ENCODE peak calls at places on chromosomes 5 and 9, in six cellular contexts. One of them, this sample, is unnamed.

GRCh38 chr5:5983261-5983660 is 395.1 kb downstream of the MED10 start:
- DNase-seq in AG09309: no peak
- DNase-seq in vagina: peak
- DNase-seq in A549: no peak
- DNase-seq in activated B cell treated with CpG ODN at 0.5 μM for 24 hours: no peak
- DNase-seq in suprapubic skin: no peak
- DNase-seq in this sample: no peak

GRCh38 chr9:19185191-19185590 is 45.3 kb upstream of the DENND4C start:
- DNase-seq in AG09309: no peak
- DNase-seq in activated B cell treated with CpG ODN at 0.5 μM for 24 hours: no peak
- DNase-seq in A549: no peak
- DNase-seq in vagina: no peak
- DNase-seq in suprapubic skin: no peak
- DNase-seq in this sample: no peak

GRCh38 chr9:107243757-107244156 is 39.3 kb upstream of the RAD23B start:
- DNase-seq in A549: peak
- DNase-seq in suprapubic skin: no peak
- DNase-seq in AG09309: no peak
- DNase-seq in vagina: no peak
- DNase-seq in activated B cell treated with CpG ODN at 0.5 μM for 24 hours: no peak
- DNase-seq in this sample: no peak

GRCh38 chr5:170179626-170180025 is 53.2 kb upstream of the C5orf58 start:
- DNase-seq in activated B cell treated with CpG ODN at 0.5 μM for 24 hours: no peak
- DNase-seq in A549: no peak
- DNase-seq in AG09309: no peak
- DNase-seq in vagina: no peak
- DNase-seq in suprapubic skin: no peak
- DNase-seq in this sample: no peak

GRCh38 chr5:147317978-147318684 is 83.3 kb downstream of the STK32A start:
- DNase-seq in activated B cell treated with CpG ODN at 0.5 μM for 24 hours: no peak
- DNase-seq in A549: no peak
- DNase-seq in AG09309: no peak
- DNase-seq in suprapubic skin: no peak
- DNase-seq in vagina: no peak
- DNase-seq in this sample: no peak

GRCh38 chr5:102815560-102816324 is 60.6 kb downstream of the PAM start:
- DNase-seq in AG09309: no peak
- DNase-seq in A549: no peak
- DNase-seq in activated B cell treated with CpG ODN at 0.5 μM for 24 hours: no peak
- DNase-seq in suprapubic skin: no peak
- DNase-seq in vagina: no peak
- DNase-seq in this sample: no peak

GRCh38 chr5:126234563-126235195 is 188.5 kb upstream of the GRAMD2B start:
- DNase-seq in A549: peak
- DNase-seq in activated B cell treated with CpG ODN at 0.5 μM for 24 hours: no peak
- DNase-seq in vagina: no peak
- DNase-seq in AG09309: no peak
- DNase-seq in suprapubic skin: no peak
- DNase-seq in this sample: no peak

GRCh38 chr9:68852941-68853340 is 147.9 kb downstream of the PIP5K1B start:
- DNase-seq in A549: no peak
- DNase-seq in AG09309: no peak
- DNase-seq in vagina: no peak
- DNase-seq in activated B cell treated with CpG ODN at 0.5 μM for 24 hours: no peak
- DNase-seq in suprapubic skin: no peak
- DNase-seq in this sample: no peak

GRCh38 chr5:134438641-134439621 is 27.2 kb upstream of the CDKN2AIPNL start:
- DNase-seq in AG09309: peak
- DNase-seq in suprapubic skin: peak
- DNase-seq in vagina: no peak
- DNase-seq in A549: peak
- DNase-seq in activated B cell treated with CpG ODN at 0.5 μM for 24 hours: no peak
- DNase-seq in this sample: no peak

GRCh38 chr5:178068293-178068692 is 45.0 kb upstream of the N4BP3 start:
- DNase-seq in vagina: no peak
- DNase-seq in A549: no peak
- DNase-seq in AG09309: no peak
- DNase-seq in suprapubic skin: no peak
- DNase-seq in activated B cell treated with CpG ODN at 0.5 μM for 24 hours: no peak
- DNase-seq in this sample: no peak

GRCh38 chr5:39518516-39518915 is 93.7 kb upstream of the DAB2 start:
- DNase-seq in suprapubic skin: no peak
- DNase-seq in vagina: no peak
- DNase-seq in A549: peak
- DNase-seq in AG09309: peak
- DNase-seq in activated B cell treated with CpG ODN at 0.5 μM for 24 hours: no peak
- DNase-seq in this sample: no peak

GRCh38 chr5:33530183-33530962 is 89.6 kb downstream of the TARS1 start:
- DNase-seq in activated B cell treated with CpG ODN at 0.5 μM for 24 hours: no peak
- DNase-seq in vagina: no peak
- DNase-seq in A549: no peak
- DNase-seq in AG09309: no peak
- DNase-seq in suprapubic skin: no peak
- DNase-seq in this sample: no peak

GRCh38 chr9:94922098-94922607 is 195.7 kb downstream of the AOPEP start:
- DNase-seq in activated B cell treated with CpG ODN at 0.5 μM for 24 hours: no peak
- DNase-seq in suprapubic skin: no peak
- DNase-seq in A549: peak
- DNase-seq in vagina: no peak
- DNase-seq in AG09309: peak
- DNase-seq in this sample: no peak

GRCh38 chr5:25339541-25339940 is 694.8 kb upstream of the CDH10 start:
- DNase-seq in activated B cell treated with CpG ODN at 0.5 μM for 24 hours: no peak
- DNase-seq in suprapubic skin: no peak
- DNase-seq in AG09309: no peak
- DNase-seq in vagina: no peak
- DNase-seq in A549: no peak
- DNase-seq in this sample: no peak

GRCh38 chr9:34759432-34760134 is 49.6 kb upstream of the CCL21 start:
- DNase-seq in AG09309: no peak
- DNase-seq in A549: no peak
- DNase-seq in suprapubic skin: no peak
- DNase-seq in activated B cell treated with CpG ODN at 0.5 μM for 24 hours: no peak
- DNase-seq in vagina: no peak
- DNase-seq in this sample: no peak

DNA sequence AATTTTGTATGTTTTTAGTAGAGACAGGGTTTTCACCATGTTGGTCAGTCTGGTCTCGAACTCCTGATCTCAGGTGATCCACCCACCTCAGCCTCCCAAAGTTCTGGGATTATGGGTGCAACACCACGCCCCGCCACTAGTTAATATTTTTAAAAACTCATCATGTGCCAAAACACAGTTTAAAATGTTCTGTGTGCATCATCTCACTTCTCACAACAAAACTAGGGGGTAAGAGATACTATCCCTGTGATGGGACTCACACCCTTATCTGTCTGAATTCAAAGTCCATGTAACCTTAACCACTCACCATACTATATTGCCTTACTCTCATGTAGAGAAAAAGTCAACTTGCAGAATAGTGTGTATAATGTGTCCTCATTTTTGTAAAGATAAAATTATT is 2.6 kb downstream of the PKD2L2 start:
- DNase-seq in activated B cell treated with CpG ODN at 0.5 μM for 24 hours: no peak
- DNase-seq in vagina: no peak
- DNase-seq in A549: no peak
- DNase-seq in AG09309: no peak
- DNase-seq in suprapubic skin: no peak
- DNase-seq in this sample: no peak
- TF ChIP-seq CTCF in activated B cell treated with CpG ODN at 0.5 μM for 24 hours: no peak
- TF ChIP-seq CTCF in vagina: no peak
- TF ChIP-seq CTCF in A549: no peak
- TF ChIP-seq CTCF in AG09309: no peak
- TF ChIP-seq CTCF in suprapubic skin: no peak
- TF ChIP-seq CTCF in this sample: no peak

GRCh38 chr5:108451269-108451668 is 69.4 kb upstream of the FBXL17 start:
- DNase-seq in suprapubic skin: no peak
- DNase-seq in vagina: no peak
- DNase-seq in A549: no peak
- DNase-seq in AG09309: no peak
- DNase-seq in activated B cell treated with CpG ODN at 0.5 μM for 24 hours: no peak
- DNase-seq in this sample: no peak
- TF ChIP-seq CTCF in suprapubic skin: no peak
- TF ChIP-seq CTCF in vagina: no peak
- TF ChIP-seq CTCF in A549: no peak
- TF ChIP-seq CTCF in AG09309: no peak
- TF ChIP-seq CTCF in activated B cell treated with CpG ODN at 0.5 μM for 24 hours: no peak
- TF ChIP-seq CTCF in this sample: no peak

DNA sequence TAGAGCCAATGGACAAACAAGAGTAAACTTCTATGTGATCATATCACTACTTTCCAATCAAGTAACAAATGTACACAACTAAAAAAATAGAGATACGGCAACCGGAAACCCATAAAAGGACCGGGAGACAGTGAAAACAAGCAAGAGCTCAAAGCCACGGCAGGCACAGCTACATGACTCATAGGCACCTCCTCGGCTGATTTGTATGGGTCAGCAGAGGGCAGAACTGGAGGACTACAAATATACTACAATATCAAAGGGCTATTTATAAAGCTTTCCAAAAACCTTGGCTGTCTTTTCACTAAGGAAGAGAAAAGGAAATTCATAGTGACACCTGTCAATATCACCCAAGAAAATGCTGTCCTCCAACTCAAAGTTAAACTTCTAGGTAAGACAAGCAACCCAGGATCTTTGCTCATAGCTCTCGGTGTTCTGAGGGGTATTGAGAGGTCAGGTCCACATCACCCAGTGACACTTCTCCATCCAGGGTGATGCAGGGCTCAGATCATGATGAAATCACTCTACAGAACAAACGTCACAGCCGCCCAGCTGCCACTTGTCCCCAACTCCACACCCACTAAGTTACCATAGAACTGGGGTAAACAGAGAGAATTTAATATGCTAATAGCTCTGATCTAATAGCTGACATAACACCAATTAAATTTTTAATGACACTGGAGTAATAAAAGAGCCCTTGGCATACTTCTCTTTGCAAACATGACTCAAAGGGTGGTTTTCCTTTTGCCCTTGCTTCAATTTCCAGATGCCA is 41.3 kb downstream of the PFDN1 start:
- DNase-seq in suprapubic skin: no peak
- DNase-seq in vagina: no peak
- DNase-seq in activated B cell treated with CpG ODN at 0.5 μM for 24 hours: no peak
- DNase-seq in A549: peak
- DNase-seq in AG09309: peak
- DNase-seq in this sample: no peak
- TF ChIP-seq CTCF in suprapubic skin: no peak
- TF ChIP-seq CTCF in vagina: no peak
- TF ChIP-seq CTCF in activated B cell treated with CpG ODN at 0.5 μM for 24 hours: no peak
- TF ChIP-seq CTCF in A549: no peak
- TF ChIP-seq CTCF in AG09309: no peak
- TF ChIP-seq CTCF in this sample: no peak

GRCh38 chr5:9545959-9546851 is at the start of gene SEMA5A:
- DNase-seq in suprapubic skin: peak
- DNase-seq in AG09309: no peak
- DNase-seq in vagina: no peak
- DNase-seq in activated B cell treated with CpG ODN at 0.5 μM for 24 hours: no peak
- DNase-seq in A549: no peak
- DNase-seq in this sample: peak
- TF ChIP-seq CTCF in suprapubic skin: no peak
- TF ChIP-seq CTCF in AG09309: no peak
- TF ChIP-seq CTCF in vagina: no peak
- TF ChIP-seq CTCF in activated B cell treated with CpG ODN at 0.5 μM for 24 hours: no peak
- TF ChIP-seq CTCF in A549: no peak
- TF ChIP-seq CTCF in this sample: no peak

DNA sequence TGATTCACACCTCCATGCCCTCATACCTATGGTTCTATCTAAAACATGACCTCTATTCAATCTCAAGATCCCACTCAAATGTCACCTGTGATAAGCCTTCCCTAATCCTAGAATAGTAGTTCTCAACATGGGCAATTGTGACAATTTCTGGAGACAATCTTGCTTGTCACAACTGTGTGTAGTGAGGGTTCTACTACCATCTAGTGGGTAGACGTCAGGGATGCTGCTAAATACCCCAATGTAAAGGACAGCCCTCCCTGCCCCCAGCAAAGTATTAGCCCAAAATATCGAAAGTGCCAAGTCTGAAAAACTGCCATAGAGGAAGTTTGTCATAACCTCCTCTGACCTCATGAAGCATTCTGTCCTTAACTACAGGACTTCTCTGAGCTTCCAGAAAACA is 32.0 kb downstream of the TBCA start:
- DNase-seq in AG09309: no peak
- DNase-seq in vagina: no peak
- DNase-seq in suprapubic skin: no peak
- DNase-seq in A549: no peak
- DNase-seq in activated B cell treated with CpG ODN at 0.5 μM for 24 hours: no peak
- DNase-seq in this sample: no peak
- TF ChIP-seq CTCF in AG09309: no peak
- TF ChIP-seq CTCF in vagina: no peak
- TF ChIP-seq CTCF in suprapubic skin: no peak
- TF ChIP-seq CTCF in A549: no peak
- TF ChIP-seq CTCF in activated B cell treated with CpG ODN at 0.5 μM for 24 hours: no peak
- TF ChIP-seq CTCF in this sample: no peak

GRCh38 chr9:99819484-99820329 is 2.0 kb upstream of the NR4A3 start:
- DNase-seq in vagina: no peak
- DNase-seq in activated B cell treated with CpG ODN at 0.5 μM for 24 hours: peak
- DNase-seq in A549: peak
- DNase-seq in AG09309: peak
- DNase-seq in suprapubic skin: peak
- DNase-seq in this sample: peak
- TF ChIP-seq CTCF in vagina: peak
- TF ChIP-seq CTCF in activated B cell treated with CpG ODN at 0.5 μM for 24 hours: no peak
- TF ChIP-seq CTCF in A549: no peak
- TF ChIP-seq CTCF in AG09309: peak
- TF ChIP-seq CTCF in suprapubic skin: no peak
- TF ChIP-seq CTCF in this sample: no peak

DNA sequence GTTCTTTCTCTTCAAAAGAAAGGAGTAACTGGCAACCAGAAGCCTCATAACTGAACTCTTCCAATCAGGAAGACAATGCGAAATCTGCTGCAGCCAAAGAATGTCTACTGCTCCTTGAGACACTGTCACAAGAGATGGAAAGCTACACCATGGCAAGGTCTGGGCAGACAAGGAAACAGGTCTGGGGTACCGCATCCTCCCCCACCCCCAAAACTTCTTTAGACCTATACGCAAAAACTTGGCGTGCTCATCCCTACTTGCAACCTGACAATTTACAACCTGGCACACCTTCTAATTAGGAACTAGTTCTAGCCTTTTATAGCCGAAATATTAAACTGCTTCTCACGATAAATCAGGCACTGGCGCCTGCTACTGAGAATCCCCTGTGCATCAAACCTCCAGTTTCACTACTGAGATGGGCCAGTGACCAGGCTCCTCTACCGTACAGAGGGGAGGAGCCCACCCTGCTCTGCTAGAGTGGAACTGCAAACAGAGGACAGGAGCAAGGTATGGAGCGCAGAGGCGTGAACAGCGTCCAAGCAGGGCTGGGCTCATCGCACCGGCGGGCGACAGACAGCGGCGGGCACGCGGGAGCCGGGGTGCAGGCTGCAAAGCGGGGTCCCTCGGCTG is 843 bp downstream of the PLPP1 start:
- DNase-seq in suprapubic skin: no peak
- DNase-seq in A549: peak
- DNase-seq in vagina: no peak
- DNase-seq in AG09309: no peak
- DNase-seq in activated B cell treated with CpG ODN at 0.5 μM for 24 hours: no peak
- DNase-seq in this sample: no peak
- TF ChIP-seq CTCF in suprapubic skin: no peak
- TF ChIP-seq CTCF in A549: no peak
- TF ChIP-seq CTCF in vagina: no peak
- TF ChIP-seq CTCF in AG09309: no peak
- TF ChIP-seq CTCF in activated B cell treated with CpG ODN at 0.5 μM for 24 hours: no peak
- TF ChIP-seq CTCF in this sample: no peak

This sample was measured in CD4-positive, alpha-beta T cell.